ENCODE peak calls at places on chromosomes 13 and 19, in six cellular contexts. T, S, H, L, M and B are unnamed samples.

GRCh38 chr19:28882818-28883217 is 330.1 kb downstream of the UQCRFS1 start:
- DNase-seq in S (peak; percentile 9), T (no peak), M (no peak), L (no peak), H (no peak), B (no peak)

GRCh38 chr13:27081893-27082292 is 89.7 kb downstream of the USP12 start:
- DNase-seq in S (no peak), M (no peak), H (no peak), L (no peak), T (no peak), B (no peak)

GRCh38 chr13:113736258-113736731 is 22.7 kb upstream of the TMEM255B start:
- DNase-seq in T (no peak), S (no peak), L (no peak), M (no peak), H (no peak), B (no peak)

GRCh38 chr19:33047422-33047821 is 17.3 kb downstream of the RHPN2 start:
- DNase-seq in M (no peak), T (no peak), S (no peak), H (peak; percentile 83), L (peak; percentile 9), B (no peak)

GRCh38 chr13:31227063-31227462 is 27.3 kb downstream of the B3GLCT start:
- DNase-seq in M (no peak), H (no peak), L (no peak), T (no peak), S (no peak), B (no peak)

GRCh38 chr19:18113827-18114226 is 16.2 kb downstream of the MAST3 start:
- DNase-seq in M (no peak), L (no peak), H (no peak), T (no peak), S (no peak), B (no peak)

GRCh38 chr19:57068921-57069697 is 50.7 kb upstream of the USP29 start:
- DNase-seq in H (no peak), M (no peak), S (no peak), L (no peak), T (no peak), B (no peak)

GRCh38 chr13:109700176-109700575 is 86.2 kb downstream of the IRS2 start:
- DNase-seq in T (no peak), M (no peak), H (peak; percentile 75), L (peak; percentile 75), S (no peak), B (no peak)

GRCh38 chr19:35090160-35090794 is 25.3 kb upstream of the FXYD3 start:
- DNase-seq in S (peak; percentile 78), T (peak; percentile 16), M (no peak), H (peak; percentile 69), L (peak; percentile 77), B (peak; percentile 38)

GRCh38 chr13:64239372-64239771 is 2823.7 kb upstream of the PCDH20 start:
- DNase-seq in S (no peak), M (no peak), L (no peak), H (no peak), T (no peak), B (no peak)

GRCh38 chr19:8446055-8446709 is 1.4 kb downstream of the HNRNPM start:
- DNase-seq in S (no peak), H (no peak), T (no peak), L (no peak), M (no peak), B (no peak)

GRCh38 chr19:41705393-41706174 is 2.8 kb upstream of the CEACAM5 start:
- DNase-seq in L (no peak), S (peak; percentile 16), H (no peak), M (peak; percentile 42), T (no peak), B (peak; percentile 43)

GRCh38 chr13:80716610-80717081 is 375.7 kb upstream of the SPRY2 start:
- DNase-seq in H (no peak), L (peak; percentile 45), M (no peak), S (no peak), T (no peak), B (no peak)

GRCh38 chr13:73952683-73953082 is 181.5 kb downstream of the KLF12 start:
- DNase-seq in L (no peak), T (no peak), H (no peak), M (no peak), S (no peak), B (no peak)

GRCh38 chr13:112684444-112684843 is 5.4 kb upstream of the ATP11A start:
- DNase-seq in M (peak; percentile 37), H (no peak), S (no peak), L (no peak), T (no peak), B (no peak)

GRCh38 chr13:41107584-41108014 is 25.0 kb downstream of the KBTBD6 start:
- DNase-seq in H (no peak), M (no peak), T (no peak), S (peak; percentile 18), L (no peak), B (no peak)

GRCh38 chr19:1522838-1523237 is 1.0 kb upstream of the PLK5 start:
- DNase-seq in H (no peak), M (no peak), T (no peak), L (no peak), S (no peak), B (no peak)

GRCh38 chr13:71030789-71031188 is 836.2 kb downstream of the DACH1 start:
- DNase-seq in M (no peak), H (no peak), T (no peak), L (no peak), S (no peak), B (no peak)

GRCh38 chr19:43425567-43426392 is 11.1 kb downstream of the TEX101 start:
- DNase-seq in L (peak; percentile 24), M (no peak), H (peak; percentile 90), T (peak; percentile 11), S (peak; percentile 41), B (no peak)

GRCh38 chr19:39166571-39167391 is 30.0 kb upstream of the NCCRP1 start:
- DNase-seq in L (peak; percentile 73), S (peak; percentile 40), T (no peak), H (peak; percentile 87), M (no peak), B (no peak)

GRCh38 chr19:3976495-3977241 is 5.8 kb upstream of the DAPK3 start:
- DNase-seq in H (no peak), T (no peak), S (no peak), M (no peak), L (no peak), B (no peak)

GRCh38 chr19:827710-828321 is at the start of gene AZU1:
- DNase-seq in S (no peak), H (peak; percentile 62), T (no peak), L (no peak), M (no peak), B (no peak)

GRCh38 chr13:53042897-53043296 is 14.3 kb downstream of the OLFM4 start:
- DNase-seq in H (no peak), M (no peak), T (no peak), L (no peak), S (no peak), B (no peak)

GRCh38 chr13:74413482-74413881 is 279.3 kb upstream of the KLF12 start:
- DNase-seq in M (no peak), L (no peak), S (no peak), H (no peak), T (no peak), B (no peak)

GRCh38 chr13:37929308-37929707 is 59.7 kb upstream of the TRPC4 start:
- DNase-seq in L (peak; percentile 24), M (no peak), S (peak; percentile 22), H (no peak), T (no peak), B (no peak)

GRCh38 chr13:63433546-63434150 is 2018.0 kb upstream of the PCDH20 start:
- DNase-seq in L (no peak), S (no peak), M (no peak), T (no peak), H (no peak), B (no peak)

GRCh38 chr13:51153527-51153926 is 42.5 kb upstream of the C13orf42 start:
- DNase-seq in T (no peak), H (no peak), M (no peak), L (no peak), S (no peak), B (no peak)

GRCh38 chr19:12694641-12695040 is 1.8 kb downstream of the FBXW9 start:
- DNase-seq in S (no peak), M (no peak), T (no peak), L (no peak), H (no peak), B (no peak)

GRCh38 chr13:27023385-27023784 is 148.2 kb downstream of the USP12 start:
- DNase-seq in M (no peak), S (no peak), L (no peak), H (no peak), T (no peak), B (no peak)

DNA sequence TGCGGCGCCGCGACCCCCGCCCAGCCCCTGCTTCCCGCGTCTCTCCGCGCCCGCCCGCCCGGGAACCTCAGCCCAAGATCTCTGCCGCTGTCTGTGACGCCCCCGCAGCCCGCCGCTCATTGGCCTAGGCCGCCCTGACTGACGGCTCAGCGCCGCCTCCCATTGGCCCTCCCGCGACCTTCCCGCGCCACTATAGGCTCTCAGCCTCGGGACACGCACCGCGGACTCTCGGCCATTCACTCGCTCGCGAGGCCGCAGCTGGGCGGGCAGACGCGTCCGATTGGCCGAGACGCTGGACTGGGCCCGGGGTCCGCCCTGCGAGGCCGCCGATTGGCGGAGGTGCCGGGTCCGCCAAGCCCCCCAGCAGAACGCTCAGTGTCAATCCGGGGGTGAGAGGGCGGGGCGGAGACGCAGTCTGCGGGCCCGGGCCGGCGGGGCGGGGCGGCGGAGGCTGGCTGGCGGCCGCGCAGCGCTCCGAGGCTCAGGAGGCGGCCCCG is at the start of gene PRKACA:
- DNase-seq in M (peak; percentile 99), T (peak; percentile 99), H (peak; percentile 99), L (peak; percentile 99), S (peak; percentile 100), B (peak; percentile 99)
- H3K4me1 ChIP-seq in M (peaks cover 23% of the 10 kb centered on the region), T (peaks cover 21% of the 10 kb centered on the region), H (peaks cover 61% of the 10 kb centered on the region), L (peaks cover 42% of the 10 kb centered on the region), S (peaks cover 29% of the 10 kb centered on the region), B (peaks cover 46% of the 10 kb centered on the region)

GRCh38 chr19:14959263-14959662 is 18.0 kb downstream of the OR7C2 start:
- DNase-seq in S (no peak), H (no peak), L (no peak), T (no peak), M (no peak), B (no peak)
- H3K27ac ChIP-seq in S (no peak overlapping the region), H (no peak overlapping the region), L (no peak overlapping the region), T (no peak overlapping the region), M (no peak overlapping the region), B (no peak overlapping the region)

GRCh38 chr19:49469828-49470614 is 4.0 kb upstream of the FLT3LG start:
- DNase-seq in T (peak; percentile 43), H (peak; percentile 40), S (no peak), M (no peak), L (no peak), B (peak; percentile 81)

GRCh38 chr19:49472936-49473335 is 1.1 kb upstream of the FLT3LG start:
- DNase-seq in H (no peak), L (no peak), T (no peak), S (no peak), M (no peak), B (no peak)

GRCh38 chr19:49468199-49468598 is 5.8 kb upstream of the FLT3LG start:
- DNase-seq in L (no peak), M (no peak), H (no peak), S (no peak), T (no peak), B (no peak)

GRCh38 chr19:49468746-49469447 is 5.1 kb upstream of the FLT3LG start:
- DNase-seq in M (peak; percentile 90), S (peak; percentile 94), H (peak; percentile 56), L (peak; percentile 66), T (peak; percentile 94), B (peak; percentile 95)

GRCh38 chr19:49470615-49470978 is 3.4 kb upstream of the FLT3LG start:
- DNase-seq in T (no peak), M (no peak), L (no peak), H (no peak), S (no peak), B (no peak)
- H3K4me1 ChIP-seq in T (peaks cover 15% of the 10 kb centered on the region), M (no peaks in the 10 kb centered on the region), L (no peaks in the 10 kb centered on the region), H (peaks cover 40% of the 10 kb centered on the region), S (peaks cover 13% of the 10 kb centered on the region), B (peaks cover 59% of the 10 kb centered on the region)

GRCh38 chr19:2627319-2627829 is 75.1 kb downstream of the GNG7 start:
- DNase-seq in T (peak; percentile 91), M (peak; percentile 98), S (no peak), L (no peak), H (peak; percentile 87), B (no peak)
- H3K27ac ChIP-seq in T (peak overlapping the region; percentile 86), M (peak overlapping the region; percentile 95), S (no peak overlapping the region), L (no peak overlapping the region), H (peak overlapping the region; percentile 72), B (no peak overlapping the region)